ENCODE peak calls at places on chromosomes 12 and 14, in four cellular contexts. P is fibroblast of lung, V is upper lobe of right lung, Z is type B pancreatic cell. L is an unnamed sample.

GRCh38 chr12:8465597-8465996 is 9.8 kb downstream of the CLEC6A start:
- DNase-seq in P (no peak), V (no peak), Z (no peak), L (no peak)

GRCh38 chr14:69658664-69659261 is 47.4 kb downstream of the SUSD6 start:
- DNase-seq in P (peak), V (no peak), Z (no peak), L (peak)

GRCh38 chr12:110104188-110104969 is 19.8 kb upstream of the IFT81 start:
- DNase-seq in P (no peak), V (no peak), Z (no peak), L (no peak)

GRCh38 chr12:26058308-26058707 is 66.5 kb downstream of the BHLHE41 start:
- DNase-seq in P (peak), V (no peak), Z (no peak), L (no peak)

GRCh38 chr12:53939141-53940108 is 794 bp downstream of the HOXC13 start:
- DNase-seq in P (no peak), V (no peak), Z (peak), L (peak)

GRCh38 chr14:28767851-28768548 is 1.4 kb downstream of the FOXG1 start:
- DNase-seq in P (no peak), V (no peak), Z (no peak), L (no peak)

GRCh38 chr12:105954891-105955607 is 183.7 kb downstream of the NUAK1 start:
- DNase-seq in P (no peak), V (no peak), Z (no peak), L (no peak)

GRCh38 chr12:131831635-131832041 is 3.4 kb downstream of the MMP17 start:
- DNase-seq in P (peak), V (no peak), Z (no peak), L (no peak)

GRCh38 chr14:29800961-29801360 is 126.7 kb downstream of the PRKD1 start:
- DNase-seq in P (no peak), V (no peak), Z (no peak), L (no peak)

GRCh38 chr12:132121283-132121682 is 22.8 kb downstream of the DDX51 start:
- DNase-seq in P (no peak), V (no peak), Z (no peak), L (no peak)

GRCh38 chr12:25447046-25447445 is 106.0 kb downstream of the LMNTD1 start:
- DNase-seq in P (no peak), V (no peak), Z (no peak), L (no peak)

GRCh38 chr12:27936196-27936595 is 36.3 kb downstream of the PTHLH start:
- DNase-seq in P (peak), V (no peak), Z (no peak), L (no peak)

GRCh38 chr12:128763395-128763794 is 60.4 kb downstream of the SLC15A4 start:
- DNase-seq in P (no peak), V (no peak), Z (no peak), L (no peak)

GRCh38 chr14:84535491-84535890 is 994.5 kb upstream of the FLRT2 start:
- DNase-seq in P (no peak), V (no peak), Z (no peak), L (no peak)

GRCh38 chr14:61872452-61872851 is 110.2 kb downstream of the SNAPC1 start:
- DNase-seq in P (no peak), V (no peak), Z (no peak), L (no peak)

GRCh38 chr12:93785262-93786010 is 108.3 kb downstream of the CRADD start:
- DNase-seq in P (peak), V (no peak), Z (no peak), L (peak)

GRCh38 chr12:124698998-124699305 is 131.5 kb upstream of the NCOR2 start:
- DNase-seq in P (no peak), V (no peak), Z (no peak), L (no peak)

GRCh38 chr12:103880299-103881142 is 39.5 kb upstream of the NT5DC3 start:
- DNase-seq in P (no peak), V (no peak), Z (no peak), L (no peak)

GRCh38 chr12:41940571-41940970 is 204.1 kb downstream of the GXYLT1 start:
- DNase-seq in P (no peak), V (no peak), Z (no peak), L (no peak)

GRCh38 chr14:65150891-65151290 is 48.6 kb upstream of the MAX start:
- DNase-seq in P (no peak), V (no peak), Z (no peak), L (no peak)

GRCh38 chr12:2461046-2461445 is 333.7 kb upstream of the FKBP4 start:
- DNase-seq in P (no peak), V (no peak), Z (no peak), L (no peak)

GRCh38 chr12:15854916-15855315 is 27.3 kb upstream of the STRAP start:
- DNase-seq in P (peak), V (no peak), Z (no peak), L (no peak)

GRCh38 chr14:95480109-95480886 is 36.2 kb downstream of the SYNE3 start:
- DNase-seq in P (no peak), V (no peak), Z (no peak), L (no peak)

GRCh38 chr14:68979722-68980552 is 835 bp upstream of the ACTN1 start:
- DNase-seq in P (peak), V (peak), Z (no peak), L (peak)

GRCh38 chr12:30126944-30127343 is 343.2 kb upstream of the TMTC1 start:
- DNase-seq in P (no peak), V (no peak), Z (no peak), L (no peak)

GRCh38 chr12:1297206-1297605 is 297.2 kb downstream of the FBXL14 start:
- DNase-seq in P (peak), V (no peak), Z (no peak), L (no peak)

GRCh38 chr12:124402281-124403066 is 107.6 kb downstream of the RFLNA start:
- DNase-seq in P (no peak), V (no peak), Z (no peak), L (no peak)

GRCh38 chr14:53551862-53552261 is 398.7 kb upstream of the DDHD1 start:
- DNase-seq in P (no peak), V (no peak), Z (no peak), L (no peak)

GRCh38 chr14:88590173-88590572 is 27.3 kb downstream of the ZC3H14 start:
- DNase-seq in P (no peak), V (no peak), Z (no peak), L (no peak)

GRCh38 chr12:31323466-31324115 is 2.4 kb downstream of the SINHCAF start:
- DNase-seq in P (no peak), V (peak), Z (no peak), L (no peak)

GRCh38 chr12:4153343-4153892 is 120.1 kb upstream of the CCND2 start:
- DNase-seq in P (no peak), V (no peak), Z (no peak), L (no peak)

GRCh38 chr12:6699989-6700645 is 498 bp downstream of the PIANP start:
- DNase-seq in P (no peak), V (peak), Z (no peak), L (no peak)

GRCh38 chr12:89821901-89822300 is 113.3 kb upstream of the ATP2B1 start:
- DNase-seq in P (no peak), V (no peak), Z (no peak), L (no peak)

GRCh38 chr12:99810718-99811593 is 163.4 kb downstream of the GARIN6 start:
- DNase-seq in P (peak), V (no peak), Z (no peak), L (peak)

GRCh38 chr14:30230719-30231118 is 303.1 kb upstream of the PRKD1 start:
- DNase-seq in P (no peak), V (no peak), Z (no peak), L (no peak)

GRCh38 chr14:88618476-88618875 is 55.6 kb downstream of the ZC3H14 start:
- DNase-seq in P (no peak), V (no peak), Z (no peak), L (no peak)

GRCh38 chr14:91975763-91976162 is 28.3 kb upstream of the FBLN5 start:
- DNase-seq in P (no peak), V (no peak), Z (no peak), L (no peak)

DNA sequence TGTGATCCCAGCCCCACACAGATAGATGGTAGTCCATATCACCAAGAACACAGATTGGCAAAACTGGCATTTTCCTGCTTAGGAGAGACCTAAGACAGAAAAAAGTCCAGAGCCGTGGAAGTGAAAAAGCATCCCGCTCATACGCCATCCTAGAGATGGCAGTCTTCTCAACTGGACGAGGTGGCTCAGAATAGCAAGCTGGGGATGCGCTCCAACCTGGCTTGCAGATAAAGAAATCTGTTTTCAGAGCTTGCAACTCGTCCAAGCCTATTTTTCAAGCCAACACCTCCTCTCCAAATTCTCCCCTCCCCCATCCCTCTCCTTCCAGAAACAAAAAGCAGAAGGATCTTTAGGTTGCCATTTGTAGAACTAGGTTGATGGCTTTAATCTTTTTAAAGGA is 74.3 kb upstream of the OTX2 start:
- DNase-seq in P (no peak), V (no peak), Z (no peak), L (no peak)
- TF ChIP-seq CTCF in P (no peak), V (no peak), Z (no peak), L (no peak)

GRCh38 chr12:112514456-112514855 is 95.7 kb downstream of the PTPN11 start:
- DNase-seq in P (no peak), V (no peak), Z (no peak), L (no peak)
- TF ChIP-seq CTCF in P (no peak), V (no peak), Z (no peak), L (no peak)

DNA sequence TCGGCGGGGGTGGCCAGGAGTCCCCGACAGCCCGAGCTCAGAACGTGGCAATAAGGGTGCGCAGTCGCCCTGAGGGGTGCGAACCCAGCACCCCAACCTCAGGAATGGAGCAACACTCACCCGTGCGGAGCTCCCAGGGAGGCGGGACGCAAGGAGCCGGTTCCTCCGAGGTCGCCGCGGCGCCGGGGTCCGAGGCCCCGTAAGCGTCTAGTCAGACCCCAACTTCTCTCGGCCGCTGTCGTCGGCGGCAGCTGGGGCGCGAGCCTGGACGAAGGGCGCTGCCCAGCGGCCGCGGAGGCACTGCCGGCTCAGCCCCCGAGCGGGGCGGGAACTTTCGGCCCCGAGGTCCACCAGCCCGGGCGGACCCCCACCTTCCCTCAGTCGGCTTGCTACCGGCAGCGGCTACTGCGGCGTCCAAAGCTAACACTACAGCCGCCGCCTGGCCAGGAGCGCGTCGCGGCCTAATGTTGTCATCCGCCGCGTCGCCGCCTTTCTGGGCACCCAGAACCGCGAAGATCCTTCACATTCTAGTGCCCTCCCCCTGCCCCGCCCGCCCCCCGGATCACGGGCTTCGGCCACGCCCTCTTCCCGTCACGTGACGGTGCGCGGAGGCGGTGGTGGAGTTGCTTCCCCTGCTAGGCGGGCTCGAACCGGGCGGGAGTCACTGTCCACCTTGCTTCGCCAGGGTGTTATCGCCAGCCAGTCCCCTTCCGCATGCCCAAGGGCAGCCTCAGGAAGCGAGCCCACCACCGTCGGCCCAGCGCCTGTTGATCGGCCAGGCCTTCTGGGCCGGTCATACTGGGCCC is at the start of gene OSBPL8:
- DNase-seq in P (peak), V (peak), Z (peak), L (peak)
- TF ChIP-seq CTCF in P (peak), V (peak), Z (no peak), L (no peak)

GRCh38 chr14:32068708-32069107 is 8.4 kb upstream of the ARHGAP5 start:
- DNase-seq in P (no peak), V (no peak), Z (no peak), L (no peak)

GRCh38 chr14:32074887-32075572 is 2.1 kb upstream of the ARHGAP5 start:
- DNase-seq in P (peak), V (no peak), Z (no peak), L (no peak)

GRCh38 chr14:32072701-32073100 is 4.4 kb upstream of the ARHGAP5 start:
- DNase-seq in P (no peak), V (no peak), Z (no peak), L (no peak)

GRCh38 chr14:32073537-32074189 is 3.4 kb upstream of the ARHGAP5 start:
- DNase-seq in P (peak), V (no peak), Z (no peak), L (peak)

GRCh38 chr14:32070282-32070681 is 6.8 kb upstream of the ARHGAP5 start:
- DNase-seq in P (no peak), V (no peak), Z (no peak), L (no peak)
- TF ChIP-seq CTCF in P (no peak), V (no peak), Z (peak), L (no peak)

GRCh38 chr14:100620437-100621100 is 33.4 kb upstream of the BEGAIN start:
- DNase-seq in P (no peak), V (peak), Z (no peak), L (no peak)

GRCh38 chr14:100623557-100623956 is 36.3 kb upstream of the BEGAIN start:
- DNase-seq in P (no peak), V (no peak), Z (no peak), L (no peak)

GRCh38 chr14:100621806-100622205 is 34.6 kb upstream of the BEGAIN start:
- DNase-seq in P (no peak), V (peak), Z (no peak), L (no peak)

GRCh38 chr14:100622708-100623485 is 35.7 kb upstream of the BEGAIN start:
- DNase-seq in P (no peak), V (peak), Z (no peak), L (no peak)

DNA sequence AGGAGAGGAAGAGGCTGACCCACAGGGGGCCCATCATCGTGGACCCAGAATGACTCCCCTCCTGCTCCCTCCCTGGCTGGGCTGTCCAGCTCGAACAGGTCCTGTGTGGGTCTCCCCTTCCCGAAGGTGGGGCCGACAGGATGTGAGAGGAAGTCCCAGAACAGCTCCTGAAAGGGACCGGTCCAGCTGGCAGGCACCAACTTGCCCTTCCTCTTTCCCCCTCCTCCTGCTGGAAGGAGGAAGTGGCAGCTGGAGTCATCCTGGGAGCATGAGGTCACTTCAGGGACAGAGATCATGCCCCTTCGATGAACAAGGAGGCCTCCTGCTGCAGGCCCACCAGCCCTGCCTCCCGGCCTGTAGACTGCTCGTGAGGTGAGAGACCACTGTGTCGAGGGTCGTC is 35.0 kb upstream of the BEGAIN start:
- DNase-seq in P (no peak), V (peak), Z (no peak), L (no peak)
- TF ChIP-seq CTCF in P (no peak), V (no peak), Z (no peak), L (no peak)

GRCh38 chr12:49014547-49014946 is 4.0 kb downstream of the PRKAG1 start:
- DNase-seq in P (peak), V (no peak), Z (no peak), L (no peak)
- TF ChIP-seq CTCF in P (peak), V (no peak), Z (peak), L (no peak)

GRCh38 chr12:130762319-130762675 is 46.2 kb upstream of the RIMBP2 start:
- DNase-seq in P (no peak), V (no peak), Z (no peak), L (no peak)

GRCh38 chr12:130761537-130762318 is 45.6 kb upstream of the RIMBP2 start:
- DNase-seq in P (peak), V (no peak), Z (no peak), L (peak)

GRCh38 chr12:130764475-130765185 is 48.5 kb upstream of the RIMBP2 start:
- DNase-seq in P (peak), V (no peak), Z (no peak), L (peak)

GRCh38 chr12:130765186-130765659 is 49.1 kb upstream of the RIMBP2 start:
- DNase-seq in P (peak), V (no peak), Z (no peak), L (no peak)

DNA sequence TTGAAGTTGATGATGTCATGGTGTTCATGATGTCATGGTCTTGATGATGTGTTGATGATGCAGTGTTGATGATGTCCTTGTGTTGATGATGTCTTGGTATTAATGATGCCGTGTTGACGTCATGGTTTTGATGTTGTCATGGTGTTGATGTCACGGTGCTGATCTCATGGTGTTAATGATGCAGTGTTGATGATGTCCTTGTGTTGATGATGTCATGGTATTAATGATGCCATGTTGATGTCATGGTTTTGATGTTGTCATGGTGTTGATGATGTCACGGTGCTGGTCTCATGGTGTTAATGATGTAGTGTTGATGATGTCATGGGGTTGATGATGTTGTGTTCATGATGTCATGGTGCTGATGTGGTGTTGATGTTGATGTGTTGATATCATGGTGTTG is 48.0 kb upstream of the RIMBP2 start:
- DNase-seq in P (peak), V (no peak), Z (no peak), L (no peak)
- TF ChIP-seq CTCF in P (no peak), V (no peak), Z (no peak), L (no peak)

GRCh38 chr12:74846116-74846515 is 308.5 kb downstream of the ATXN7L3B start:
- DNase-seq in P (no peak), V (no peak), Z (no peak), L (no peak)

GRCh38 chr12:74847169-74847568 is 309.5 kb downstream of the ATXN7L3B start:
- DNase-seq in P (no peak), V (no peak), Z (no peak), L (peak)

DNA sequence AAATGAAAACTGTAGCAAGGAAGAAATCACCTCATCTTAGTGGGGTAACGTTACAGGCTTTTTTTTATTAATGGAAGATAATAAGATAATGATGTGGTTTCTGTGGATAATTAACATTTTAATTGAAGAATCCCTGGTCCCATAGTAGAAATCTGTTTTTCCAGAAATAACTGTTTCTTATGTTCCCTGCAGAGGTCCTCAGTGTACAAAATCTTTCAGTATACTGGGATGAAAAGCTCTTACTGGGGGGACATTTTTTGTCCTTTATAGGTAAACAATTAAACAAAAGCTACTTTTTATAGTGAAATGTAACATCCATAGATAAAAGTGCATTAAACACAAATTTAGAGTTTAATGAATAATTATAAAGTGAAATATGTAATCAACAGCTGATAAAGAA is 312.2 kb downstream of the ATXN7L3B start:
- DNase-seq in P (no peak), V (no peak), Z (no peak), L (no peak)
- TF ChIP-seq CTCF in P (no peak), V (no peak), Z (peak), L (peak)

GRCh38 chr12:9798008-9798619 is 29.2 kb upstream of the KLRF1 start:
- DNase-seq in P (peak), V (no peak), Z (no peak), L (peak)
- TF ChIP-seq CTCF in P (peak), V (peak), Z (peak), L (peak)

L was measured in Calu3.